ENCODE peak calls at places on chromosomes 2 and 18, in five cellular contexts. N is NCI-H748 treated with DMSO at 0.1 percent for 48 hours, M is posterior cingulate gyrus, Y is NCI-H1092 treated with DMSO at 0.1 percent for 48 hours, U is pulmonary artery endothelial cell. A is an unnamed sample.

GRCh38 chr18:3305354-3305762 is 43.4 kb downstream of the MYL12B start:
- DNase-seq in N (no peak), M (no peak), Y (no peak), U (no peak), A (no peak)

GRCh38 chr2:71846669-71847291 is 300.9 kb downstream of the CYP26B1 start:
- DNase-seq in N (no peak), M (no peak), Y (no peak), U (peak), A (no peak)

GRCh38 chr2:98027955-98028593 is 32.3 kb upstream of the TMEM131 start:
- DNase-seq in N (no peak), M (no peak), Y (no peak), U (no peak), A (no peak)

GRCh38 chr2:9093324-9093723 is 89.8 kb upstream of the MBOAT2 start:
- DNase-seq in N (no peak), M (no peak), Y (no peak), U (no peak), A (no peak)

GRCh38 chr18:69730664-69731063 is 217.0 kb downstream of the CD226 start:
- DNase-seq in N (no peak), M (no peak), Y (no peak), U (no peak), A (no peak)

GRCh38 chr18:52570975-52571374 is 231.0 kb downstream of the DCC start:
- DNase-seq in N (no peak), M (no peak), Y (no peak), U (no peak), A (no peak)

GRCh38 chr2:151085101-151085640 is 176.5 kb downstream of the RBM43 start:
- DNase-seq in N (no peak), M (no peak), Y (no peak), U (no peak), A (no peak)

GRCh38 chr2:160203007-160203406 is 2.9 kb upstream of the ITGB6 start:
- DNase-seq in N (no peak), M (no peak), Y (no peak), U (no peak), A (no peak)

GRCh38 chr18:52813637-52814416 is 473.8 kb downstream of the DCC start:
- DNase-seq in N (no peak), M (no peak), Y (no peak), U (no peak), A (no peak)

GRCh38 chr18:45540146-45540545 is 75.1 kb upstream of the SLC14A2 start:
- DNase-seq in N (no peak), M (no peak), Y (no peak), U (no peak), A (no peak)

GRCh38 chr2:176817061-176817565 is 395.5 kb upstream of the HNRNPA3 start:
- DNase-seq in N (no peak), M (peak), Y (peak), U (no peak), A (no peak)

GRCh38 chr2:164706522-164706921 is 85.2 kb upstream of the GRB14 start:
- DNase-seq in N (no peak), M (no peak), Y (no peak), U (no peak), A (no peak)

GRCh38 chr2:168432565-168433186 is 23.4 kb upstream of the CERS6 start:
- DNase-seq in N (no peak), M (no peak), Y (no peak), U (no peak), A (no peak)

GRCh38 chr2:68423966-68424650 is 43.0 kb downstream of the FBXO48 start:
- DNase-seq in N (no peak), M (no peak), Y (no peak), U (no peak), A (no peak)

GRCh38 chr2:156321243-156321904 is 11.1 kb downstream of the NR4A2 start:
- DNase-seq in N (no peak), M (no peak), Y (no peak), U (no peak), A (no peak)